ENCODE peak calls at places on chromosomes 16 and 17, in five cellular contexts. V, P, G, I and S are unnamed samples.

GRCh38 chr17:66752411-66752810 is 82.5 kb upstream of the CACNG5 start:
- DNase-seq in V (no peak), P (no peak), G (no peak), I (no peak), S (no peak)

GRCh38 chr16:70470927-70471341 is 16.5 kb downstream of the FCSK start:
- DNase-seq in V (no peak), P (peak), G (no peak), I (peak), S (no peak)

GRCh38 chr16:28910046-28911031 is 14.7 kb downstream of the RABEP2 start:
- DNase-seq in V (no peak), P (no peak), G (no peak), I (no peak), S (no peak)

GRCh38 chr16:87246269-87247065 is 70.7 kb downstream of the C16orf95 start:
- DNase-seq in V (no peak), P (no peak), G (no peak), I (no peak), S (no peak)

GRCh38 chr17:19718041-19718612 is 1.7 kb upstream of the SLC47A2 start:
- DNase-seq in V (no peak), P (no peak), G (no peak), I (no peak), S (no peak)

GRCh38 chr16:85420501-85421337 is 192.4 kb upstream of the GSE1 start:
- DNase-seq in V (peak), P (peak), G (peak), I (peak), S (peak)

GRCh38 chr17:7988750-7989178 is 13.7 kb upstream of the GUCY2D start:
- DNase-seq in V (peak), P (peak), G (peak), I (no peak), S (no peak)

GRCh38 chr16:4257646-4258556 is 14.9 kb downstream of the TFAP4 start:
- DNase-seq in V (no peak), P (peak), G (no peak), I (no peak), S (no peak)

GRCh38 chr17:61461967-61462733 is 9.9 kb downstream of the TBX4 start:
- DNase-seq in V (no peak), P (no peak), G (no peak), I (no peak), S (no peak)

GRCh38 chr17:77611791-77612466 is 346.6 kb upstream of the TNRC6C start:
- DNase-seq in V (no peak), P (no peak), G (no peak), I (no peak), S (no peak)

GRCh38 chr17:76276461-76277299 is 11.5 kb downstream of the UBALD2 start:
- DNase-seq in V (peak), P (no peak), G (no peak), I (no peak), S (no peak)

GRCh38 chr17:41553176-41553575 is 18.7 kb downstream of the KRT9 start:
- DNase-seq in V (peak), P (no peak), G (no peak), I (no peak), S (no peak)

GRCh38 chr17:75396025-75396424 is 9.5 kb downstream of the GRB2 start:
- DNase-seq in V (no peak), P (no peak), G (no peak), I (no peak), S (no peak)

GRCh38 chr17:9575381-9576072 is at the start of gene STX8:
- DNase-seq in V (peak), P (peak), G (peak), I (peak), S (peak)
- TF ChIP-seq CTCF in V (no peak), P (no peak), G (no peak), I (no peak), S (no peak)

GRCh38 chr16:1825864-1826690 is 548 bp downstream of the HAGH start:
- DNase-seq in V (peak), P (no peak), G (peak), I (peak), S (no peak)
- TF ChIP-seq CTCF in V (no peak), P (no peak), G (no peak), I (no peak), S (no peak)

GRCh38 chr16:24332695-24333094 is 76.6 kb downstream of the CACNG3 start:
- DNase-seq in V (no peak), P (no peak), G (no peak), I (no peak), S (no peak)

GRCh38 chr16:24336491-24336890 is 80.4 kb downstream of the CACNG3 start:
- DNase-seq in V (no peak), P (no peak), G (no peak), I (no peak), S (no peak)

GRCh38 chr16:24332178-24332577 is 76.0 kb downstream of the CACNG3 start:
- DNase-seq in V (no peak), P (no peak), G (no peak), I (no peak), S (no peak)

GRCh38 chr16:24337013-24337412 is 80.9 kb downstream of the CACNG3 start:
- DNase-seq in V (no peak), P (no peak), G (no peak), I (no peak), S (no peak)
- TF ChIP-seq CTCF in V (no peak), P (no peak), G (no peak), I (no peak), S (no peak)

GRCh38 chr16:89529097-89529496 is 20.9 kb downstream of the SPG7 start:
- DNase-seq in V (no peak), P (no peak), G (no peak), I (no peak), S (no peak)

GRCh38 chr16:89522287-89522686 is 14.1 kb downstream of the SPG7 start:
- DNase-seq in V (no peak), P (no peak), G (no peak), I (no peak), S (no peak)

GRCh38 chr16:89523680-89524344 is 15.6 kb downstream of the SPG7 start:
- DNase-seq in V (no peak), P (no peak), G (no peak), I (no peak), S (no peak)

GRCh38 chr16:89530401-89531381 is 22.5 kb downstream of the SPG7 start:
- DNase-seq in V (no peak), P (no peak), G (no peak), I (no peak), S (no peak)

GRCh38 chr16:89525146-89525913 is 17.1 kb downstream of the SPG7 start:
- DNase-seq in V (no peak), P (no peak), G (no peak), I (no peak), S (no peak)
- TF ChIP-seq CTCF in V (no peak), P (no peak), G (no peak), I (no peak), S (no peak)

GRCh38 chr17:28344435-28344901 is 8.9 kb downstream of the TNFAIP1 start:
- DNase-seq in V (no peak), P (no peak), G (no peak), I (no peak), S (no peak)
- TF ChIP-seq CTCF in V (no peak), P (no peak), G (no peak), I (no peak), S (no peak)

DNA sequence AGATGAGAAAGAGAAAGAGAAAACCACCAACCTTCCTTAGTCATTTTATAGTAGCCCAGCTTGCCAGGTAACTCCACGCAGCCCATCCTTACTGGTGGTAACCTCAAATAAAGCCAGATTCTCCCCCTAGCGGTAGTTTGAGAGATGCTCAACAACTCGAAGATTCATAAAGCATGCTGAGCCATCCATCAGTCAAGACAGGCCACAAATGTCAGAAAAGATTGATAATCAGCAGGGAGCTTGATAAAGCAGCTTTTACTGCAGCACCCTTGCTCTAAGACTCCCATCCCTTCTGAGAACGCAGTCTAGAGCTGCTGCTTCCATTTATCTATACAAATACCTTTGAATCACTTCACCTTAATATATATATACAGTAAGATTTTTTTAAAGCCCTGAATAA is 451.5 kb upstream of the HSBP1 start:
- DNase-seq in V (peak), P (peak), G (no peak), I (no peak), S (no peak)
- TF ChIP-seq CTCF in V (peak), P (peak), G (peak), I (peak), S (peak)

DNA sequence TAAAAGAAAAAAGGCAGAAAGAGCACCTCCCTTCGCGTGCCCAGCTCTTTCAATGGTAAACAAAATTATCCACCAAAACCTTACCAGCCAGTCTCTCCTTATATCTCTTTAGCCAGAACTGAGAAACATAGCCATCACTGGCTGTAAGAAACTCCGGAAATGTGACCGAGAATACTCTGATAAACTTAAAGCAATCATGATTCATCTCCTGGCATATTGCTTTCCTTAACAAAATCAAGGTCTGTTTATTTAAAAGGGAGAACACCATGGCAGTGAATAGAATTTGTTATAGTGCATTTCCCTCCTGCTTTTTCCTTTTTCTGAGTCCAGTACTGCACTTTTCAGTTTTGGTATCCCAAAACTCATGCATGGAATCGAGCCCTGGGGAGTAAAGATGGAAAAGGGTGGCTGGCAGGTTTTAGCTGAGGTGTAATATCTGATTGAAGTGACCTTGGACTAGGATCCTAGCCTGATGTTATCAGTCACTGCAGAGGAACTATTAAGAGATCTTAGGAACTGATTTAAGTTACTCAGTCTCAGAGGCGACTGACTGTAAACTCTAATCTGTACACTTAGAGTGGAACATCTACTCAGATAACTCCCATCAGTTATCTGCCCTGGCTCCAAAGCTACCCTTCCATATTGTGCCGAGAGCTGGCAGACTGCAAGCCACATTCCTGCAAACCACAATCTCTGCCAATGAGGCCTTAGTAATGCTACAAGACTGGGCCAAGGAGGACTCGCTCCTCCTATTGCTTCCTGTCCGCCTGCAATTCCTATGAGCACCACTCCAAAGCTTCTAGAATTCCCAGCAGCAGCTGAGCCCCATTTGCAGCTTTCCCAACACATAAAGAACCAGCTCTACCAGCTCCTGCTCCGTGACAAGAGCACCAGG is 7.4 kb upstream of the COX10 start:
- DNase-seq in V (peak), P (no peak), G (no peak), I (no peak), S (no peak)
- TF ChIP-seq CTCF in V (peak), P (no peak), G (no peak), I (no peak), S (no peak)

GRCh38 chr17:50380369-50381259 is 7.6 kb downstream of the EME1 start:
- DNase-seq in V (no peak), P (no peak), G (no peak), I (no peak), S (no peak)
- TF ChIP-seq CTCF in V (peak), P (no peak), G (no peak), I (no peak), S (no peak)

GRCh38 chr16:68364601-68364998 is 53.8 kb downstream of the PRMT7 start:
- DNase-seq in V (peak), P (no peak), G (no peak), I (no peak), S (no peak)
- TF ChIP-seq CTCF in V (no peak), P (peak), G (no peak), I (peak), S (no peak)